ENCODE peak calls at places on chromosomes 4 and X, in nine cellular contexts. Q is transverse colon, P is endothelial cell of umbilical vein, B is brain microvascular endothelial cell, E is cardiac muscle cell, A is neural progenitor cell, N is SK-N-SH, I is IMR-90, V is tibial nerve. H is an unnamed sample.

GRCh38 chrX:71859637-71860036 is 51.0 kb upstream of the NHSL2 start:
- DNase-seq in P (peak; percentile 20), Q (no peak), V (peak; percentile 18), N (no peak), I (peak; percentile 33), A (peak; percentile 71), B (peak; percentile 37), E (peak; percentile 54), H (no peak)

GRCh38 chr4:184599492-184600135 is 49.6 kb downstream of the CASP3 start:
- DNase-seq in A (no peak), V (no peak), Q (no peak), N (no peak), E (peak; percentile 92), P (no peak), B (peak; percentile 82), I (peak; percentile 86), H (no peak)

GRCh38 chr4:17367201-17367600 is 144.7 kb downstream of the QDPR start:
- DNase-seq in I (no peak), V (no peak), B (no peak), E (no peak), N (no peak), P (no peak), Q (no peak), A (no peak), H (no peak)

GRCh38 chr4:69069085-69069484 is 27.2 kb upstream of the UGT2B7 start:
- DNase-seq in B (no peak), V (no peak), Q (no peak), A (no peak), N (no peak), E (no peak), I (no peak), P (no peak), H (no peak)

GRCh38 chr4:82515705-82516104 is 46.1 kb downstream of the TMEM150C start:
- DNase-seq in N (no peak), E (peak; percentile 96), B (peak; percentile 86), A (no peak), V (peak; percentile 59), P (peak; percentile 94), I (peak; percentile 63), Q (no peak), H (no peak)

GRCh38 chrX:3522016-3522690 is 175.7 kb upstream of the MXRA5 start:
- DNase-seq in I (peak; percentile 82), Q (no peak), A (no peak), B (peak; percentile 72), N (no peak), E (peak; percentile 83), P (no peak), V (no peak), H (no peak)

GRCh38 chr4:25313194-25313895 is 771 bp downstream of the ZCCHC4 start:
- DNase-seq in Q (no peak), B (no peak), I (no peak), P (no peak), A (peak; percentile 62), E (no peak), N (no peak), V (no peak), H (peak; percentile 28)

GRCh38 chrX:134173541-134174272 is 63.3 kb upstream of the CCDC160 start:
- DNase-seq in Q (no peak), A (peak; percentile 77), I (no peak), E (no peak), V (no peak), B (no peak), N (peak; percentile 22), P (no peak), H (peak; percentile 76)

GRCh38 chrX:54509401-54509800 is 13.4 kb upstream of the FGD1 start:
- DNase-seq in P (peak; percentile 60), N (no peak), Q (no peak), V (no peak), A (no peak), E (peak; percentile 65), B (no peak), I (peak; percentile 40), H (no peak)

GRCh38 chr4:173505924-173506779 is 23.9 kb downstream of the HAND2 start:
- DNase-seq in P (peak; percentile 25), A (peak; percentile 81), I (peak; percentile 45), V (peak; percentile 54), E (peak; percentile 77), Q (peak; percentile 63), B (peak; percentile 33), N (peak; percentile 77), H (peak; percentile 89)
- H3K4me3 ChIP-seq in P (no peak overlapping the region), A (peak overlapping the region; percentile 36), I (no peak overlapping the region), V (peak overlapping the region; percentile 3), E (no peak overlapping the region), Q (no peak overlapping the region), B (peak overlapping the region; percentile 34), N (no peak overlapping the region), H (peak overlapping the region; percentile 15)

GRCh38 chrX:550514-550913 is 80.1 kb upstream of the SHOX start:
- DNase-seq in I (no peak), V (no peak), P (no peak), E (no peak), B (no peak), Q (no peak), N (no peak), A (no peak), H (no peak)

GRCh38 chrX:554271-554670 is 76.3 kb upstream of the SHOX start:
- DNase-seq in B (no peak), Q (no peak), E (no peak), P (no peak), N (no peak), V (no peak), I (no peak), A (no peak), H (no peak)

GRCh38 chrX:551306-551705 is 79.3 kb upstream of the SHOX start:
- DNase-seq in N (no peak), P (no peak), B (no peak), Q (no peak), V (no peak), A (no peak), E (no peak), I (no peak), H (no peak)

GRCh38 chrX:552496-552895 is 78.1 kb upstream of the SHOX start:
- DNase-seq in A (no peak), N (no peak), I (no peak), V (no peak), Q (no peak), P (no peak), E (no peak), B (no peak), H (no peak)

GRCh38 chrX:555589-556220 is 74.9 kb upstream of the SHOX start:
- DNase-seq in Q (no peak), N (no peak), B (no peak), I (no peak), P (no peak), V (no peak), A (no peak), E (no peak), H (no peak)
- H3K27me3 ChIP-seq in Q (no peaks in the 10 kb centered on the region), N (no peaks in the 10 kb centered on the region), B (no peaks in the 10 kb centered on the region), I (no peaks in the 10 kb centered on the region), P (no peaks in the 10 kb centered on the region), V (no peaks in the 10 kb centered on the region), A (no peaks in the 10 kb centered on the region), E (no peaks in the 10 kb centered on the region), H (no peaks in the 10 kb centered on the region)

DNA sequence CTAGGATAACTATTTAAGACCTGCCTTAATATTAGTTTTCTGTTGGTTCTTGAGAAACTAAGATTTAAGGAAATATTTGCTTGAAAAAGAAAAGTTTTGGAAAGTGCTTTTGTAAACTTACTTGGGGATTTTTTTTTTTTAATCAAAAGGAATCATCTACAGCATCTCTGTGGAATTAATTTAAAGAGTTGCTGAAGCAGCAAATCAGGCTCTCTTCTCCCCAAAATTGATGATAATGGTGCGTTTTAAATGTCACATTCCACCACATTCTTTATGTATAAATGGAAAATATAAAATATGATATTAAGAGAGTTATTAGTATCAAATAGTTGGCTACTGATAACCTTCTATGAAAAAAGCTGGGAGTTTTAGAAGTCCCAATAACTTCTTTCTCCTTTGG is 4.2 kb downstream of the KLF3 start:
- DNase-seq in A (no peak), Q (no peak), E (no peak), B (no peak), P (no peak), I (no peak), N (no peak), V (no peak), H (no peak)
- H3K4me3 ChIP-seq in A (peak overlapping the region; percentile 91), Q (no peak overlapping the region), E (no peak overlapping the region), B (no peak overlapping the region), P (no peak overlapping the region), I (no peak overlapping the region), N (peak overlapping the region; percentile 88), V (no peak overlapping the region), H (no peak overlapping the region)

GRCh38 chr4:133537882-133538281 is 388.8 kb downstream of the PCDH10 start:
- DNase-seq in N (no peak), P (no peak), A (no peak), I (no peak), B (no peak), V (no peak), E (no peak), Q (no peak), H (no peak)
- H3K27me3 ChIP-seq in N (no peaks in the 10 kb centered on the region), P (no peaks in the 10 kb centered on the region), A (no peaks in the 10 kb centered on the region), I (no peaks in the 10 kb centered on the region), B (no peaks in the 10 kb centered on the region), V (no peaks in the 10 kb centered on the region), E (no peaks in the 10 kb centered on the region), Q (no peaks in the 10 kb centered on the region), H (no peaks in the 10 kb centered on the region)

GRCh38 chr4:108574402-108574801 is 46.0 kb upstream of the RPL34 start:
- DNase-seq in E (no peak), N (no peak), V (no peak), P (no peak), A (peak; percentile 7), B (no peak), I (no peak), Q (no peak), H (no peak)

GRCh38 chr4:108571027-108571569 is 49.3 kb upstream of the RPL34 start:
- DNase-seq in I (peak; percentile 32), P (no peak), B (peak; percentile 48), A (no peak), V (no peak), Q (no peak), E (no peak), N (no peak), H (no peak)
- H3K4me3 ChIP-seq in I (no peak overlapping the region), P (no peak overlapping the region), B (no peak overlapping the region), A (no peak overlapping the region), V (no peak overlapping the region), Q (no peak overlapping the region), E (no peak overlapping the region), N (no peak overlapping the region), H (no peak overlapping the region)

H was measured in H7.